ENCODE peak calls at places on chromosome 19, in six cellular contexts. O, N, V, R, C and B are unnamed samples. For H3K4me1, the result is how much of the 10 kb centered on the place peaks cover.

GRCh38 chr19:33280351-33280921 is 21.9 kb downstream of the CEBPA start:
- DNase-seq in R (no peak), O (no peak), N (no peak), C (no peak), V (peak), B (no peak)

GRCh38 chr19:6161271-6161850 is 25.9 kb downstream of the ACSBG2 start:
- DNase-seq in R (no peak), V (peak), C (no peak), O (no peak), N (peak), B (no peak)

GRCh38 chr19:31532034-31532433 is 182.8 kb upstream of the TSHZ3 start:
- DNase-seq in R (no peak), N (no peak), C (no peak), O (no peak), V (no peak), B (no peak)

GRCh38 chr19:6527893-6528543 is 2.8 kb upstream of the TNFSF9 start:
- DNase-seq in N (no peak), V (peak), O (no peak), R (no peak), C (no peak), B (no peak)

GRCh38 chr19:58296086-58296485 is 9.1 kb upstream of the ERVK3-1 start:
- DNase-seq in V (no peak), O (no peak), C (no peak), R (no peak), N (no peak), B (no peak)

GRCh38 chr19:46614114-46614701 is 10.7 kb downstream of the PTGIR start:
- DNase-seq in O (peak), V (no peak), R (peak), N (peak), C (peak), B (no peak)

GRCh38 chr19:42352216-42352892 is 26.9 kb downstream of the MEGF8 start:
- DNase-seq in C (peak), V (no peak), O (no peak), N (peak), R (no peak), B (no peak)

GRCh38 chr19:38478273-38478971 is 44.9 kb downstream of the RYR1 start:
- DNase-seq in O (no peak), C (no peak), N (peak), V (no peak), R (no peak), B (no peak)

GRCh38 chr19:16066611-16067104 is 9.6 kb upstream of the TPM4 start:
- DNase-seq in R (no peak), C (no peak), V (no peak), N (peak), O (peak), B (no peak)

GRCh38 chr19:33402421-33403220 is 29.1 kb downstream of the CEBPG start:
- DNase-seq in C (no peak), N (peak), R (no peak), O (peak), V (no peak), B (no peak)

GRCh38 chr19:6216996-6217751 is 62.6 kb downstream of the MLLT1 start:
- DNase-seq in C (no peak), R (no peak), V (no peak), N (no peak), O (peak), B (no peak)

GRCh38 chr19:32012886-32013635 is 332.3 kb upstream of the ZNF507 start:
- DNase-seq in V (no peak), N (no peak), C (no peak), R (no peak), O (no peak), B (no peak)

GRCh38 chr19:38003427-38004099 is 96.6 kb downstream of the SIPA1L3 start:
- DNase-seq in N (no peak), V (peak), C (peak), R (no peak), O (peak), B (no peak)

GRCh38 chr19:9875796-9876195 is 40.7 kb downstream of the PIN1 start:
- DNase-seq in R (no peak), O (no peak), C (no peak), N (no peak), V (no peak), B (no peak)

GRCh38 chr19:17333611-17334413 is 843 bp downstream of the ANO8 start:
- DNase-seq in V (peak), C (no peak), O (no peak), R (no peak), N (peak), B (no peak)

GRCh38 chr19:17680235-17680722 is 7.9 kb downstream of the UNC13A start:
- DNase-seq in V (peak), O (peak), R (peak), N (peak), C (peak), B (no peak)

GRCh38 chr19:13173129-13173737 is 23.0 kb downstream of the IER2 start:
- DNase-seq in R (no peak), O (no peak), C (no peak), N (no peak), V (no peak), B (no peak)
- H3K27ac ChIP-seq in R (peak), O (no peak), C (peak), N (peak), V (no peak), B (peak)

DNA sequence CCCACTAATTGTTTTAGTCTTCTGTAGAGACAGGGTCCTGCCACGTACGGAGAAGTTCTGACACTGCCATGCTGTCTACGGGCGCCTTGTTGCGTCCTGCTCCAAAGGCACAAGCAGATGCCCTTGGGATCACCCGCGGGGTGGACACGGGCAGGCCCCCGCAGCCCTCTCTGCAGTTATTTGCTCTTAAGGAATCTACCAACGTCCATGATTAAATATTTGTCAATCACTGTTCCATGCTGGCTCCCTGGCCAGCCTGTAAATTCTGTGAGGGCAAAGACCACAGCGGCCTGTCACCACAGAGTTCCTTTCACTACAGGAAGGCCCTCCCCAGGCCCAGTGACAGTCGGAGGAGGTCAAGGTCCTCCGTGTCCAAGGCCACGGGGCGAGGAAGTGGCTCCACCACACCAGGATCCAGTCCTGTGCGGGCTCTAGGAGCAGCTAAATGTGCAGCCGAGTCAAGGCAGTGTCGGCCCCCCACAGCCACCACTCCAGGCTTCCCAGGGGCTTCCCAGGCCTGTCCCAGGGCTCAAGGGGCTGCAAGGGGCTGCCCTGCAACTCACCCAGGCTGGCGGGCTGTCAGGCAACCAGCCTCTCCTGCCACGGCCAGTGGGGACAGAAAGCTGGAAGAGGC is 2.1 kb downstream of the RNF126 start:
- DNase-seq in N (no peak), O (peak), R (no peak), V (no peak), C (no peak), B (no peak)
- H3K4me1 ChIP-seq in N (under half), O (half or more), R (under half), V (under half), C (under half), B (half or more)

GRCh38 chr19:41265376-41266153 is 1.4 kb downstream of the HNRNPUL1 start:
- DNase-seq in O (no peak), N (peak), R (no peak), C (no peak), V (no peak), B (no peak)

GRCh38 chr19:41261474-41262190 is 2.5 kb upstream of the HNRNPUL1 start:
- DNase-seq in O (no peak), C (no peak), N (no peak), R (no peak), V (no peak), B (no peak)

GRCh38 chr19:41264581-41265375 is 606 bp downstream of the HNRNPUL1 start:
- DNase-seq in R (peak), O (peak), C (peak), N (peak), V (no peak), B (no peak)

GRCh38 chr19:41263850-41264580 is at the start of gene HNRNPUL1:
- DNase-seq in O (peak), V (peak), R (peak), N (peak), C (peak), B (peak)

DNA sequence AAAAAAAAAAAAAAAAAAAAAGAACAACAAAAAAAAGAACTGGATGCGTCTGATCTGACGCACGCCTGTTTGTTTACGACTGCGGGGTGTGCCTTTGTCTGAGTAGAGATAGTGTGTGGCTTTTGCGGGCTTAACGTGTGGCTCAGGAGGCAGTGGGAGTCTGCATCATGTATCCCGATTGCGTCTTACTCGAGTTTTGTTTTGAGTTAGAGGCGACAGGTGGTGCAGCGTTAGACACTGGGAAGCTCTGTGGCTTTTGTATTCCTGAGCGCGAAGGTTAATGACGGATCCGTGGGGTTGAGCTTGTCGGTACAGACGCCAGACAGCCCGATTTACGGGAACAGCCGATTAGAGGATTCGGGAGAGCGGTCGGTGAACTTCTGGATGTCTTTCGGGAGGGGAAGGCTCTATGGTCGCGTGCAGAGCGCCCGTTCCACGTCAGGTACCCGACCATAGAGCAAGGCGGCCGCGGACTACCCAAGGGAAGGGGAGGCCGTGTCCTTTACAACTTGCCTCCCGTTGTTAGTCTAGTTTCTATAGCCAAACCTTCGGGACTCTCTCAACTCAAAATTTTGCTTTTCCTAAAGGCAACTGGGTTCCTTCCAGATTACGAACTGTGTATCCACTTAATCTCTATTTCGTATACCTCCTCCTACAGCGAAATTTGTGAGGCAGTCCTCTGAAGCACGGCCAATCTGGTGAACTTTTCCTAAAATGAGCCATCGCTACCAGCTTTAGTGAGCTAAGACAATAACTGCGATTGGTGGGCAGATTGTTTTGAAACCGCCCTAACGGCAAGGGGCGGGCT is 926 bp upstream of the HNRNPUL1 start:
- DNase-seq in N (peak), O (peak), C (peak), V (peak), R (peak), B (no peak)
- TF ChIP-seq POLR2A in N (peak), O (peak), C (peak), V (peak), R (peak), B (peak)

GRCh38 chr19:45152504-45153338 is 8.1 kb downstream of the NKPD1 start:
- DNase-seq in V (no peak), O (no peak), C (peak), N (no peak), R (peak), B (no peak)
- H3K27ac ChIP-seq in V (no peak), O (no peak), C (peak), N (peak), R (no peak), B (peak)

GRCh38 chr19:2237051-2237868 is 636 bp downstream of the SF3A2 start:
- DNase-seq in C (no peak), O (no peak), V (no peak), R (no peak), N (no peak), B (no peak)

GRCh38 chr19:2237869-2238153 is 1.2 kb downstream of the SF3A2 start:
- DNase-seq in O (no peak), C (no peak), R (no peak), N (no peak), V (no peak), B (no peak)

GRCh38 chr19:2235026-2235395 is 1.1 kb downstream of the PLEKHJ1 start:
- DNase-seq in O (no peak), N (no peak), C (no peak), R (no peak), V (no peak), B (no peak)

GRCh38 chr19:2235396-2236284 is 489 bp downstream of the PLEKHJ1 start:
- DNase-seq in V (no peak), O (no peak), R (no peak), C (peak), N (no peak), B (no peak)

GRCh38 chr19:2236285-2237050 is at the start of the genes PLEKHJ1 and SF3A2:
- DNase-seq in N (peak), V (peak), R (peak), C (peak), O (peak), B (peak)
- H3K4me1 ChIP-seq in N (under half), V (under half), R (half or more), C (under half), O (under half), B (under half)